ENCODE peak calls at places on chromosomes 4 and X, in nine cellular contexts. X is CD8-positive, alpha-beta T cell; C is IMR-90; A is right atrium auricular region; F is breast epithelium; Y is testis; O is body of pancreas; L is stomach; Z is HCT116. H is an unnamed sample.

GRCh38 chrX:110015027-110015426 is 12.1 kb downstream of the TMEM164 start:
- DNase-seq in X (no peak), C (no peak), A (no peak), F (no peak), Y (no peak), O (peak; percentile 35), L (no peak), Z (no peak), H (no peak)

GRCh38 chr4:108043536-108043935 is 53.8 kb downstream of the HADH start:
- DNase-seq in X (no peak), C (no peak), A (no peak), F (no peak), Y (no peak), O (no peak), L (no peak), Z (no peak), H (no peak)

GRCh38 chrX:68415289-68415688 is 18.0 kb downstream of the OPHN1 start:
- DNase-seq in X (no peak), C (peak; percentile 64), A (no peak), F (peak; percentile 36), Y (no peak), O (peak; percentile 29), L (peak; percentile 27), Z (no peak), H (no peak)

GRCh38 chr4:116866116-116866515 is 219.3 kb downstream of the TRAM1L1 start:
- DNase-seq in X (no peak), C (no peak), A (no peak), F (no peak), Y (no peak), O (no peak), L (no peak), Z (no peak), H (no peak)

GRCh38 chrX:81259714-81260395 is 58.0 kb downstream of the SH3BGRL start:
- DNase-seq in X (no peak), C (peak; percentile 20), A (no peak), F (no peak), Y (no peak), O (no peak), L (no peak), Z (no peak), H (no peak)

GRCh38 chr4:57424231-57424897 is 314.2 kb upstream of the IGFBP7 start:
- DNase-seq in X (no peak), C (peak; percentile 14), A (peak; percentile 75), F (no peak), Y (no peak), O (peak; percentile 20), L (no peak), Z (no peak), H (no peak)

GRCh38 chr4:1563768-1564485 is 120.2 kb downstream of the FAM53A start:
- DNase-seq in X (no peak), C (no peak), A (no peak), F (no peak), Y (no peak), O (no peak), L (no peak), Z (no peak), H (no peak)

GRCh38 chr4:148854203-148854602 is 412.0 kb upstream of the NR3C2 start:
- DNase-seq in X (no peak), C (no peak), A (no peak), F (no peak), Y (no peak), O (no peak), L (no peak), Z (no peak), H (no peak)

GRCh38 chrX:132480581-132481203 is 8.1 kb downstream of the MBNL3 start:
- DNase-seq in X (peak; percentile 21), C (peak; percentile 20), A (no peak), F (no peak), Y (peak; percentile 27), O (peak; percentile 58), L (peak; percentile 49), Z (no peak), H (no peak)

GRCh38 chr4:40240040-40240653 is 43.3 kb downstream of the RHOH start:
- DNase-seq in X (no peak), C (peak; percentile 11), A (no peak), F (no peak), Y (no peak), O (no peak), L (no peak), Z (no peak), H (no peak)

GRCh38 chr4:153348006-153348405 is 3.5 kb downstream of the MND1 start:
- DNase-seq in X (no peak), C (peak; percentile 62), A (no peak), F (no peak), Y (no peak), O (no peak), L (no peak), Z (no peak), H (no peak)

GRCh38 chrX:33041141-33041540 is 170.2 kb downstream of the DMD start:
- DNase-seq in X (no peak), C (no peak), A (no peak), F (no peak), Y (peak; percentile 24), O (no peak), L (no peak), Z (no peak), H (no peak)

GRCh38 chrX:132461886-132462285 is 27.0 kb downstream of the MBNL3 start:
- DNase-seq in X (no peak), C (no peak), A (no peak), F (no peak), Y (no peak), O (no peak), L (no peak), Z (no peak), H (no peak)

GRCh38 chr4:84917869-84918600 is 48.5 kb downstream of the WDFY3 start:
- DNase-seq in X (no peak), C (no peak), A (no peak), F (no peak), Y (no peak), O (no peak), L (no peak), Z (no peak), H (no peak)

GRCh38 chrX:114985967-114986592 is 31.3 kb downstream of the IL13RA2 start:
- DNase-seq in X (no peak), C (no peak), A (no peak), F (no peak), Y (no peak), O (no peak), L (no peak), Z (no peak), H (no peak)

GRCh38 chr4:130210871-130211270 is 1114.9 kb downstream of the C4orf33 start:
- DNase-seq in X (no peak), C (no peak), A (no peak), F (no peak), Y (no peak), O (no peak), L (no peak), Z (peak; percentile 2), H (no peak)

GRCh38 chrX:1466971-1467561 is 14.4 kb upstream of the ASMTL start:
- DNase-seq in X (peak; percentile 22), C (no peak), A (peak; percentile 57), F (peak; percentile 16), Y (no peak), O (no peak), L (peak; percentile 38), Z (no peak), H (peak; percentile 58)

GRCh38 chr4:156656911-156657310 is 314.7 kb downstream of the PDGFC start:
- DNase-seq in X (no peak), C (no peak), A (no peak), F (no peak), Y (no peak), O (no peak), L (no peak), Z (no peak), H (no peak)

GRCh38 chr4:121726642-121727268 is 30.0 kb upstream of the ANXA5 start:
- DNase-seq in X (no peak), C (peak; percentile 78), A (no peak), F (no peak), Y (no peak), O (no peak), L (no peak), Z (peak; percentile 61), H (no peak)

GRCh38 chr4:2036866-2037265 is 22.3 kb upstream of the NAT8L start:
- DNase-seq in X (no peak), C (no peak), A (no peak), F (no peak), Y (no peak), O (no peak), L (no peak), Z (no peak), H (no peak)

GRCh38 chrX:119573840-119574393 is 446 bp upstream of the UBE2A start:
- DNase-seq in X (no peak), C (peak; percentile 20), A (no peak), F (no peak), Y (peak; percentile 22), O (peak; percentile 43), L (no peak), Z (peak; percentile 15), H (no peak)
- H3K4me3 ChIP-seq in X (peak overlapping the region; percentile 70), C (peak overlapping the region; percentile 97), A (peak overlapping the region; percentile 59), F (peak overlapping the region; percentile 72), Y (peak overlapping the region; percentile 84), O (peak overlapping the region; percentile 72), L (peak overlapping the region; percentile 68), Z (peak overlapping the region; percentile 66), H (peak overlapping the region; percentile 63)

GRCh38 chr4:47486306-47486705 is 1.2 kb downstream of the ATP10D start:
- DNase-seq in X (no peak), C (no peak), A (no peak), F (no peak), Y (no peak), O (no peak), L (no peak), Z (no peak), H (no peak)
- H3K4me1 ChIP-seq in X (peaks cover 9% of the 10 kb centered on the region), C (peaks cover 5% of the 10 kb centered on the region), A (peaks cover 14% of the 10 kb centered on the region), F (no peaks in the 10 kb centered on the region), Y (peaks cover 10% of the 10 kb centered on the region), O (peaks cover 16% of the 10 kb centered on the region), L (peaks cover 36% of the 10 kb centered on the region), Z (peaks cover 20% of the 10 kb centered on the region), H (peaks cover 58% of the 10 kb centered on the region)

GRCh38 chrX:3250946-3251345 is 95.5 kb downstream of the MXRA5 start:
- DNase-seq in X (no peak), C (peak; percentile 32), A (no peak), F (no peak), Y (no peak), O (no peak), L (no peak), Z (no peak), H (no peak)

GRCh38 chrX:3244203-3244743 is 102.2 kb downstream of the MXRA5 start:
- DNase-seq in X (no peak), C (peak; percentile 91), A (no peak), F (no peak), Y (no peak), O (no peak), L (no peak), Z (no peak), H (no peak)

GRCh38 chrX:3244955-3245354 is 101.5 kb downstream of the MXRA5 start:
- DNase-seq in X (no peak), C (no peak), A (no peak), F (peak; percentile 17), Y (no peak), O (no peak), L (no peak), Z (no peak), H (no peak)
- TF ChIP-seq CTCF in X (no peak), C (no peak), A (peak; percentile 25), F (no peak), Y (no peak), O (no peak), L (no peak), Z (peak; percentile 22), H (no peak)

DNA sequence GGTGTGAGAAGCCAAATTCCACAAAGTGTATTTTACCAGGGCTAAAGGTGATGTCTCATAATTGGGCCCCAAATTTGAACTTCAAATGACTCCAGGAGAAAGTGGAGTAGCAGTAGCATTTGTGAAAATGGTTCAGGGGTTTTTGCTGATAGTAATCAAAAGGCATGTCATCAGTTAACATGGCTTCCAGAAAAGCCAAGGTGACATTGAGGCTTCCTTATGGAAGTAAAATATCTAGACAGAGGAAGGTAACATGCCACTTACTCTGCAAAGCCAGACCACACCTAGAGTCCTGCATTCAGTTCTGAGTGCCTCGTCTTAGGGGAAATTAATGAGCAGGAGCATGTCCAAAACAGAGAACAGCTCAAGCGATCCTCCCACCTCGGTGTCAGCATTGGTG is 2.2 kb upstream of the RPL36A start:
- DNase-seq in X (no peak), C (no peak), A (no peak), F (no peak), Y (no peak), O (no peak), L (no peak), Z (no peak), H (no peak)
- H3K4me3 ChIP-seq in X (no peak overlapping the region), C (no peak overlapping the region), A (no peak overlapping the region), F (no peak overlapping the region), Y (no peak overlapping the region), O (no peak overlapping the region), L (no peak overlapping the region), Z (no peak overlapping the region), H (no peak overlapping the region)

H was measured in vagina.